ENCODE peak calls at places on chromosomes 1 and 21, in ten cellular contexts. D is endothelial cell, L is left ventricle myocardium inferior, G is colonic mucosa, C is DND-41, A is lower leg skin, O is heart right ventricle, H is astrocyte of the cerebellum, X is fibroblast of lung, F is choroid plexus epithelial cell. N is an unnamed sample.

GRCh38 chr1:235266325-235266724 is 61.7 kb downstream of the ARID4B start:
- DNase-seq in G (no peak), H (no peak), A (no peak), F (peak), L (no peak), D (no peak), O (no peak), X (peak), C (no peak), N (no peak)

GRCh38 chr21:35658242-35658641 is 402.1 kb downstream of the SETD4 start:
- DNase-seq in A (no peak), F (peak), G (no peak), O (no peak), H (peak), X (peak), L (no peak), D (no peak), C (peak), N (no peak)

GRCh38 chr1:46747683-46748288 is 28.9 kb upstream of the EFCAB14 start:
- DNase-seq in D (peak), C (peak), A (peak), G (peak), L (no peak), F (peak), X (peak), O (no peak), H (peak), N (peak)

GRCh38 chr1:23931481-23931880 is 18.3 kb upstream of the CNR2 start:
- DNase-seq in G (no peak), C (no peak), H (no peak), X (no peak), D (no peak), O (no peak), L (no peak), F (no peak), A (no peak), N (no peak)

GRCh38 chr1:26287033-26287711 is 7.3 kb downstream of the SH3BGRL3 start:
- DNase-seq in X (no peak), O (no peak), F (no peak), G (peak), H (no peak), D (no peak), A (peak), C (peak), L (peak), N (peak)

GRCh38 chr1:67717876-67718275 is 32.9 kb downstream of the GADD45A start:
- DNase-seq in H (no peak), F (peak), C (no peak), A (no peak), G (no peak), D (no peak), X (peak), L (no peak), O (no peak), N (no peak)

GRCh38 chr1:74729741-74730478 is 2.9 kb downstream of the CRYZ start:
- DNase-seq in X (peak), G (no peak), H (peak), C (no peak), F (peak), O (no peak), L (no peak), A (no peak), D (no peak), N (no peak)

GRCh38 chr1:151199860-151200581 is 1.7 kb downstream of the PIP5K1A start:
- DNase-seq in H (peak), L (no peak), X (peak), O (no peak), C (no peak), F (peak), D (no peak), A (peak), G (no peak), N (no peak)

GRCh38 chr1:169259816-169260215 is 107.8 kb downstream of the NME7 start:
- DNase-seq in G (no peak), O (no peak), C (no peak), L (no peak), X (no peak), F (no peak), A (no peak), H (no peak), D (no peak), N (no peak)

GRCh38 chr1:181676269-181676668 is 193.0 kb downstream of the CACNA1E start:
- DNase-seq in D (peak), A (no peak), L (no peak), H (peak), X (peak), C (peak), O (no peak), G (peak), F (peak), N (peak)

GRCh38 chr1:2875677-2876531 is 74.4 kb upstream of the TTC34 start:
- DNase-seq in F (peak), D (peak), L (peak), X (no peak), A (no peak), H (no peak), C (no peak), G (no peak), O (peak), N (no peak)
- TF ChIP-seq CTCF in F (peak), D (no peak), L (peak), X (no peak), A (no peak), H (no peak), C (no peak), G (no peak), O (peak), N (no peak)

GRCh38 chr1:52907068-52907811 is 14.3 kb downstream of the ECHDC2 start:
- DNase-seq in O (no peak), D (no peak), C (no peak), A (no peak), H (no peak), G (no peak), X (no peak), L (no peak), F (no peak), N (no peak)

GRCh38 chr1:52907812-52908153 is 13.8 kb downstream of the ECHDC2 start:
- DNase-seq in F (no peak), G (no peak), H (no peak), L (no peak), X (no peak), D (no peak), C (no peak), A (no peak), O (no peak), N (no peak)

GRCh38 chr1:52906135-52906603 is 15.4 kb downstream of the ECHDC2 start:
- DNase-seq in L (no peak), D (no peak), X (no peak), O (no peak), H (no peak), G (no peak), A (no peak), F (no peak), C (no peak), N (no peak)

GRCh38 chr1:52905376-52905698 is 16.2 kb downstream of the ECHDC2 start:
- DNase-seq in G (no peak), A (no peak), C (no peak), O (no peak), H (no peak), X (no peak), F (no peak), L (no peak), D (no peak), N (no peak)

DNA sequence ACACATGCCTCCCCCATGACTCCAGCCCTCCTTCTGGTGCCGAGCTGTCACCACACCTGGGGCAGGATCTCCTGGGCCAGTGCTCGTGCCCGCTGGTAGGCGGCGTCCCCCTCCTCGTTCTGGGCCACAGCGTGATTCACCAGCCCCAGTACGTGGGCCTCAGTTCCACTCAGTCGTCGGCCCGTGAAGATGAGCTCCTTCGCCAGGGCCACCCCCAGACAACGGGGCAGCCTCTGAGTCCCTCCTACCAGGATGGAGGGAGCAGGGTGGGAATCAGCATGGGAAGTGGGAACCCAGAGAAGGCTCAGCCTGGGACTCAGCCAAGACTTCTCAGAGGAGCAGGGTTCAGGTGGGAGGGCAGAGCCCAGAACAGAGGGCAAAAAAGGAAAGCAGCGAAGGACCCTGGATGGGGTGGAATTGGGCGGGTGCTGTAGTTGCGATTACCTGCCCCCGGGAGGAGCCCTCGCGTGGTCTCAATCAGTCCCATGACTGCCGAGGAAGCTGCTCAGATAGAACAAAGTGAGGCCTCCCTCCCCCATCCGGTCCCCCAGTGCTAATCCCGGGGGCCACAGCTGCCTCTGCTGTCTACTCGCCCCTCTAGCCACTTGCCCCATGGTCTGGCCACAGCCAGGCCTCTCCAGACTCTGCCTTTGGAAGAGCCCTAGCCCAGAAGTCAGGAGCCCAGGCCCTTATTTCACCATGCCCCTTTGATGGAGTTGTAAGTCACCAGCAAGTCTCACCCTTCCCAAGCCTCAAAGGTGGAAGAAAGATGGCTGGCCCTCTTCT is 16.8 kb downstream of the ECHDC2 start:
- DNase-seq in A (no peak), H (no peak), L (no peak), G (no peak), O (no peak), X (peak), D (peak), F (peak), C (peak), N (peak)
- TF ChIP-seq CTCF in A (no peak), H (peak), L (peak), G (no peak), O (peak), X (peak), D (peak), F (peak), C (peak), N (peak)

GRCh38 chr1:111507411-111508201 is 4.2 kb upstream of the ADORA3 start:
- DNase-seq in F (peak), H (no peak), X (peak), A (peak), O (peak), G (peak), L (peak), D (peak), C (peak), N (peak)
- TF ChIP-seq CTCF in F (peak), H (no peak), X (no peak), A (no peak), O (no peak), G (no peak), L (no peak), D (no peak), C (peak), N (peak)

GRCh38 chr1:17923684-17924083 is 168.6 kb downstream of the ACTL8 start:
- DNase-seq in O (no peak), C (no peak), G (no peak), L (no peak), X (no peak), F (no peak), A (no peak), H (no peak), D (no peak), N (no peak)

GRCh38 chr1:17920881-17921635 is 165.9 kb downstream of the ACTL8 start:
- DNase-seq in X (no peak), C (no peak), O (no peak), A (no peak), H (no peak), F (no peak), G (no peak), D (no peak), L (no peak), N (no peak)

GRCh38 chr1:17916702-17917101 is 161.6 kb downstream of the ACTL8 start:
- DNase-seq in G (no peak), H (no peak), C (no peak), O (no peak), D (no peak), A (no peak), F (no peak), L (no peak), X (no peak), N (no peak)

GRCh38 chr1:17922833-17923232 is 167.7 kb downstream of the ACTL8 start:
- DNase-seq in O (no peak), X (peak), A (peak), F (peak), D (peak), G (peak), C (peak), L (no peak), H (no peak), N (peak)

GRCh38 chr1:17919525-17920439 is 164.6 kb downstream of the ACTL8 start:
- DNase-seq in D (peak), C (peak), O (no peak), H (peak), F (peak), L (no peak), G (peak), X (peak), A (no peak), N (no peak)
- TF ChIP-seq CTCF in D (no peak), C (peak), O (no peak), H (peak), F (no peak), L (no peak), G (no peak), X (no peak), A (no peak), N (no peak)

GRCh38 chr1:204619721-204620120 is 65.8 kb downstream of the LRRN2 start:
- DNase-seq in D (no peak), F (no peak), L (no peak), G (peak), H (no peak), A (no peak), O (no peak), C (no peak), X (no peak), N (no peak)
- TF ChIP-seq CTCF in D (no peak), F (peak), L (no peak), G (no peak), H (no peak), A (no peak), O (peak), C (peak), X (no peak), N (no peak)

GRCh38 chr1:174747613-174748012 is 252.1 kb upstream of the CACYBP start:
- DNase-seq in G (no peak), D (no peak), C (no peak), H (no peak), L (no peak), F (no peak), X (no peak), A (no peak), O (no peak), N (no peak)
- TF ChIP-seq CTCF in G (no peak), D (no peak), C (peak), H (no peak), L (no peak), F (no peak), X (no peak), A (no peak), O (no peak), N (peak)

GRCh38 chr1:22710688-22711024 is at the start of gene EPHB2:
- DNase-seq in G (peak), A (no peak), D (no peak), O (peak), H (no peak), C (no peak), L (peak), F (no peak), X (peak), N (peak)

GRCh38 chr1:22714455-22714854 is 3.8 kb downstream of the EPHB2 start:
- DNase-seq in D (no peak), G (no peak), X (no peak), O (no peak), C (no peak), A (no peak), H (no peak), F (no peak), L (no peak), N (no peak)

GRCh38 chr1:22711071-22711470 is 432 bp downstream of the EPHB2 start:
- DNase-seq in D (peak), X (no peak), L (no peak), C (no peak), H (no peak), G (no peak), O (no peak), A (no peak), F (no peak), N (peak)

GRCh38 chr1:22711591-22712501 is 1.2 kb downstream of the EPHB2 start:
- DNase-seq in G (peak), L (no peak), A (no peak), D (peak), O (no peak), H (no peak), F (peak), X (peak), C (no peak), N (no peak)

GRCh38 chr1:22712502-22713271 is 2.0 kb downstream of the EPHB2 start:
- DNase-seq in H (peak), F (no peak), D (no peak), O (no peak), A (no peak), X (peak), G (no peak), L (no peak), C (no peak), N (peak)
- TF ChIP-seq CTCF in H (no peak), F (no peak), D (no peak), O (no peak), A (no peak), X (no peak), G (no peak), L (no peak), C (no peak), N (no peak)